ENCODE peak calls at places on chromosomes 2 and 18, in five cellular contexts. M, J, H, N and G are unnamed samples.

GRCh38 chr18:7447629-7448028 is 119.5 kb upstream of the PTPRM start:
- DNase-seq in M (no peak), J (no peak), H (no peak), N (no peak), G (no peak)

GRCh38 chr2:9800975-9801723 is 42.1 kb upstream of the TAF1B start:
- DNase-seq in M (no peak), J (peak; percentile 31), H (peak; percentile 44), N (no peak), G (peak; percentile 53)

GRCh38 chr2:7884338-7884737 is 797.5 kb upstream of the ID2 start:
- DNase-seq in M (no peak), J (no peak), H (no peak), N (no peak), G (no peak)

GRCh38 chr2:206424134-206424533 is 19.2 kb upstream of the ADAM23 start:
- DNase-seq in M (no peak), J (no peak), H (no peak), N (no peak), G (no peak)

GRCh38 chr18:69328086-69328485 is 72.6 kb upstream of the DOK6 start:
- DNase-seq in M (no peak), J (no peak), H (no peak), N (no peak), G (no peak)

GRCh38 chr18:65735166-65735565 is 15.6 kb upstream of the CDH7 start:
- DNase-seq in M (no peak), J (no peak), H (no peak), N (no peak), G (no peak)

GRCh38 chr2:170462433-170463205 is 252.5 kb upstream of the SP5 start:
- DNase-seq in M (no peak), J (no peak), H (no peak), N (no peak), G (no peak)

GRCh38 chr2:147449323-147450080 is 395.3 kb upstream of the ACVR2A start:
- DNase-seq in M (peak; percentile 39), J (no peak), H (no peak), N (no peak), G (no peak)

GRCh38 chr2:182550234-182550633 is 123.4 kb upstream of the PDE1A start:
- DNase-seq in M (no peak), J (no peak), H (no peak), N (no peak), G (no peak)

GRCh38 chr2:187403568-187404260 is 44.3 kb downstream of the CALCRL start:
- DNase-seq in M (no peak), J (no peak), H (no peak), N (no peak), G (no peak)

GRCh38 chr2:70091816-70092215 is 4.5 kb downstream of the PCBP1 start:
- DNase-seq in M (no peak), J (no peak), H (no peak), N (no peak), G (no peak)

GRCh38 chr2:111209045-111209514 is 88.4 kb downstream of the BCL2L11 start:
- DNase-seq in M (no peak), J (peak; percentile 21), H (no peak), N (no peak), G (no peak)

GRCh38 chr2:140737006-140737405 is 1393.8 kb downstream of the LRP1B start:
- DNase-seq in M (no peak), J (no peak), H (no peak), N (no peak), G (no peak)

GRCh38 chr2:140274891-140275290 is 1494.7 kb upstream of the NXPH2 start:
- DNase-seq in M (no peak), J (no peak), H (no peak), N (no peak), G (no peak)

GRCh38 chr2:191204443-191204842 is 40.8 kb upstream of the MYO1B start:
- DNase-seq in M (no peak), J (no peak), H (no peak), N (no peak), G (no peak)

GRCh38 chr18:21739604-21740473 is 753 bp upstream of the MIB1 start:
- DNase-seq in M (peak; percentile 52), J (no peak), H (no peak), N (no peak), G (no peak)

GRCh38 chr2:46495347-46496030 is 16.1 kb downstream of the TMEM247 start:
- DNase-seq in M (no peak), J (no peak), H (no peak), N (no peak), G (no peak)

GRCh38 chr2:134838143-134838620 is at the start of gene ACMSD:
- DNase-seq in M (no peak), J (no peak), H (no peak), N (no peak), G (no peak)

GRCh38 chr2:129797489-129798300 is 181.8 kb upstream of the RAB6C start:
- DNase-seq in M (no peak), J (no peak), H (no peak), N (no peak), G (no peak)

GRCh38 chr2:74418312-74418711 is 3.1 kb downstream of the C2orf81 start:
- DNase-seq in M (no peak), J (no peak), H (no peak), N (no peak), G (no peak)

GRCh38 chr2:121469361-121469760 is 61.3 kb upstream of the RNU4ATAC start:
- DNase-seq in M (no peak), J (no peak), H (no peak), N (no peak), G (no peak)

GRCh38 chr2:28527196-28527595 is 31.3 kb downstream of the PLB1 start:
- DNase-seq in M (peak; percentile 57), J (no peak), H (no peak), N (no peak), G (no peak)

GRCh38 chr18:4260107-4260506 is 195.0 kb downstream of the DLGAP1 start:
- DNase-seq in M (no peak), J (no peak), H (no peak), N (no peak), G (no peak)

GRCh38 chr18:13563390-13563805 is 163.0 kb downstream of the FAM210A start:
- DNase-seq in M (no peak), J (no peak), H (no peak), N (no peak), G (no peak)

GRCh38 chr2:240648155-240648649 is 22.9 kb downstream of the GPR35 start:
- DNase-seq in M (peak; percentile 12), J (no peak), H (no peak), N (no peak), G (no peak)

GRCh38 chr2:138572318-138572717 is 70.7 kb downstream of the SPOPL start:
- DNase-seq in M (no peak), J (no peak), H (no peak), N (no peak), G (no peak)

GRCh38 chr18:41809652-41810051 is 145.4 kb upstream of the PIK3C3 start:
- DNase-seq in M (no peak), J (no peak), H (no peak), N (no peak), G (no peak)

DNA sequence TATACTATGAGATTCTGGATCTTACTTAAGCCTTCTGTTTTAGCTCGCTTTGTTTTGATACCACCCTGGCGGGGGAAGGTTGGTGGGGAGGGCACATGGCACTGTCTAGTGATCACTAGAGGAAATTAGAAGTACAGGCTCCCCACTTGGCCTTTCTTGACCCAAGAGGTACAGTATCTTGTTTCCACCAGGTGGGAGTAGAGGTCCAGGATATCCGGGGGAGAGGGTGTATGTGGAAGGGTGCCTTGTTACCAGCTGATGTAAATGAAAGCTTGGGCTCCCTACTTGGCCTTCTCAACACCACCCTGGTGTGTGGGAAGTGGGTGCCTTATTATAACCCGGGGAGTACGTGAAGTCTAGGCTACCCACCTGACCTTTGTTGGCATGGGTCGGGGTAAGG is 7.5 kb downstream of the GALNT1 start:
- DNase-seq in M (peak; percentile 65), J (no peak), H (no peak), N (no peak), G (no peak)
- TF ChIP-seq CTCF in M (peak; percentile 70), J (no peak), H (no peak), N (no peak), G (no peak)

GRCh38 chr18:63890950-63891304 is 3.4 kb downstream of the SERPINB2 start:
- DNase-seq in M (no peak), J (no peak), H (no peak), N (no peak), G (no peak)
- TF ChIP-seq CTCF in M (peak; percentile 25), J (no peak), H (no peak), N (no peak), G (no peak)

GRCh38 chr2:58708565-58708964 is 467.4 kb upstream of the FANCL start:
- DNase-seq in M (no peak), J (no peak), H (no peak), N (no peak), G (no peak)
- TF ChIP-seq CTCF in M (peak; percentile 40), J (no peak), H (no peak), N (no peak), G (no peak)

DNA sequence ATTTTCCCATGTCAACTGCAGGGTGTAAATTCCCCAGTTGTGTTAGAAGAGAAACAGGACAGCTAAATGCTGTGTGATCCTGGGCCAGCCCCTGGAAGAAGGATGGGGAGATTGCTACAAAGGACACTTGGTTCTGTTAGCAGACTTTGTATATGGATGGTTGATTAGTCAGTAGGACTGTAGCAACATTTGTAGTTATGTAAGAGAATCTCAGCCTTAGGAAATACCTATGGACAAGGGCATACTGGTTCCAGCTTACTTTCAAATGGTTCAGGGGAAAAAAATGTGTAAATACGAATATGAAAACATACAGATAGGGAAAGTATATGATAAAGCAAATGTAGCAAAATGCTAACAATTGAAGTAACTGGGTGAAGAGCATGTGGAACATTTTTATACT is 47.6 kb downstream of the GNAL start:
- DNase-seq in M (no peak), J (no peak), H (no peak), N (no peak), G (no peak)
- TF ChIP-seq CTCF in M (no peak), J (no peak), H (no peak), N (no peak), G (no peak)